ENCODE peak calls at places on chromosomes 13 and 19, in nine cellular contexts. J is T-helper 1 cell; X is activated naive CD4-positive, alpha-beta T cell treated with anti-CD3 and anti-CD28 coated beads, Interleukin-2, amount 50 U/mL, for 16 hours; C is naive thymus-derived CD8-positive, alpha-beta T cell; R is activated CD4-positive, alpha-beta T cell treated with anti-CD3 and anti-CD28 coated beads, Interleukin-2, amount 50 U/mL, for 1 hour; Z is non-pigmented ciliary epithelial cell; T is Calu3; Y is HT-29; M is EL. O is an unnamed sample.

GRCh38 chr19:39128511-39129079 is 3.0 kb downstream of the PAK4 start:
- DNase-seq in J (no peak), X (no peak), C (no peak), R (no peak), Z (no peak), T (no peak), Y (no peak), M (no peak), O (no peak)

GRCh38 chr19:34596989-34597388 is 80.0 kb downstream of the SCGB2B2 start:
- DNase-seq in J (no peak), X (no peak), C (no peak), R (no peak), Z (no peak), T (no peak), Y (no peak), M (no peak), O (no peak)

GRCh38 chr19:5103061-5103701 is 134.3 kb downstream of the KDM4B start:
- DNase-seq in J (no peak), X (no peak), C (no peak), R (no peak), Z (no peak), T (no peak), Y (no peak), M (no peak), O (no peak)

GRCh38 chr13:22821589-22821988 is 359.2 kb upstream of the SGCG start:
- DNase-seq in J (no peak), X (no peak), C (no peak), R (no peak), Z (no peak), T (no peak), Y (no peak), M (no peak), O (no peak)

GRCh38 chr19:30525383-30525782 is 153.2 kb downstream of the ZNF536 start:
- DNase-seq in J (no peak), X (no peak), C (no peak), R (no peak), Z (no peak), T (no peak), Y (no peak), M (no peak), O (no peak)

GRCh38 chr13:113785051-113786010 is 26.3 kb downstream of the TMEM255B start:
- DNase-seq in J (no peak), X (no peak), C (no peak), R (no peak), Z (no peak), T (no peak), Y (peak; percentile 69), M (peak; percentile 98), O (peak; percentile 24)

GRCh38 chr13:20332361-20333096 is 100.4 kb upstream of the GJB6 start:
- DNase-seq in J (no peak), X (no peak), C (no peak), R (no peak), Z (no peak), T (no peak), Y (no peak), M (no peak), O (no peak)

GRCh38 chr19:11256189-11256588 is 6.1 kb downstream of the DOCK6 start:
- DNase-seq in J (no peak), X (no peak), C (no peak), R (no peak), Z (no peak), T (no peak), Y (no peak), M (no peak), O (no peak)

GRCh38 chr19:48543121-48543710 is 8.8 kb upstream of the SULT2B1 start:
- DNase-seq in J (no peak), X (no peak), C (no peak), R (no peak), Z (no peak), T (peak; percentile 92), Y (peak; percentile 100), M (peak; percentile 87), O (peak; percentile 10)

GRCh38 chr13:114105351-114106225 is 26.8 kb downstream of the RASA3 start:
- DNase-seq in J (no peak), X (peak; percentile 9), C (no peak), R (no peak), Z (no peak), T (no peak), Y (no peak), M (peak; percentile 32), O (no peak)

GRCh38 chr13:27359203-27359821 is 65.1 kb upstream of the GTF3A start:
- DNase-seq in J (peak; percentile 56), X (peak; percentile 75), C (peak; percentile 73), R (peak; percentile 67), Z (no peak), T (peak; percentile 63), Y (peak; percentile 90), M (peak; percentile 54), O (peak; percentile 64)

GRCh38 chr13:32298695-32299094 is 16.5 kb downstream of the ZAR1L start:
- DNase-seq in J (no peak), X (no peak), C (no peak), R (no peak), Z (no peak), T (no peak), Y (no peak), M (no peak), O (no peak)

GRCh38 chr19:12794196-12794921 is 3.1 kb downstream of the JUNB start:
- DNase-seq in J (peak; percentile 43), X (no peak), C (peak; percentile 37), R (no peak), Z (no peak), T (no peak), Y (no peak), M (peak; percentile 15), O (no peak)

GRCh38 chr13:20127263-20127562 is 33.6 kb downstream of the GJA3 start:
- DNase-seq in J (peak; percentile 53), X (no peak), C (no peak), R (no peak), Z (no peak), T (no peak), Y (no peak), M (no peak), O (no peak)

GRCh38 chr19:46073268-46073922 is 32.6 kb upstream of the IGFL4 start:
- DNase-seq in J (no peak), X (no peak), C (no peak), R (no peak), Z (no peak), T (no peak), Y (no peak), M (no peak), O (no peak)

O was measured in brain microvascular endothelial cell.